ENCODE peak calls at places on chromosomes 12 and 14, in nine cellular contexts. R is transverse colon, J is A549, K is H1, S is sigmoid colon, I is ovary, C is HepG2, V is GM12878, D is esophagus muscularis mucosa. G is an unnamed sample.

GRCh38 chr14:80606347-80606772 is 335.2 kb downstream of the CEP128 start:
- DNase-seq in S (no peak), R (no peak), C (no peak), V (no peak), K (no peak), J (no peak), I (no peak), D (no peak), G (no peak)

GRCh38 chr12:55847033-55847432 is 4.3 kb upstream of the MMP19 start:
- DNase-seq in R (no peak), C (no peak), V (no peak), D (no peak), K (no peak), J (no peak), I (peak; percentile 40), S (peak; percentile 78), G (no peak)

GRCh38 chr12:82968644-82969339 is 282.1 kb downstream of the TMTC2 start:
- DNase-seq in C (no peak), S (no peak), K (no peak), D (no peak), J (no peak), I (no peak), V (no peak), R (no peak), G (no peak)

GRCh38 chr14:99735189-99736135 is 51.4 kb downstream of the CYP46A1 start:
- DNase-seq in R (peak; percentile 4), S (peak; percentile 55), C (no peak), D (no peak), K (no peak), J (no peak), V (no peak), I (no peak), G (peak; percentile 7)

GRCh38 chr12:2693204-2693860 is 101.4 kb upstream of the FKBP4 start:
- DNase-seq in J (no peak), C (no peak), S (no peak), I (no peak), V (no peak), R (no peak), D (peak; percentile 62), K (no peak), G (no peak)

GRCh38 chr12:106883421-106883820 is 72.3 kb upstream of the TMEM263 start:
- DNase-seq in R (no peak), V (no peak), D (no peak), J (no peak), S (no peak), K (no peak), I (no peak), C (no peak), G (no peak)

GRCh38 chr12:87381747-87382146 is 647.5 kb downstream of the C12orf50 start:
- DNase-seq in K (no peak), S (no peak), V (no peak), J (no peak), D (no peak), R (no peak), C (no peak), I (no peak), G (no peak)

GRCh38 chr12:57216931-57217871 is 607 bp downstream of the NXPH4 start:
- DNase-seq in S (no peak), J (peak; percentile 32), V (no peak), D (no peak), R (no peak), K (peak; percentile 66), C (no peak), I (no peak), G (no peak)

GRCh38 chr12:124852911-124853441 is 10.7 kb downstream of the SCARB1 start:
- DNase-seq in V (no peak), J (no peak), K (no peak), R (no peak), S (no peak), C (no peak), D (no peak), I (no peak), G (no peak)

GRCh38 chr14:31934767-31935266 is 142.3 kb upstream of the ARHGAP5 start:
- DNase-seq in I (peak; percentile 37), R (peak; percentile 67), K (no peak), J (peak; percentile 45), S (no peak), C (peak; percentile 90), V (no peak), D (no peak), G (no peak)
- TF ChIP-seq CTCF in I (no peak), R (peak; percentile 41), K (no peak), J (peak; percentile 78), S (no peak), C (peak; percentile 93), V (no peak), D (peak; percentile 55), G (peak; percentile 30)

DNA sequence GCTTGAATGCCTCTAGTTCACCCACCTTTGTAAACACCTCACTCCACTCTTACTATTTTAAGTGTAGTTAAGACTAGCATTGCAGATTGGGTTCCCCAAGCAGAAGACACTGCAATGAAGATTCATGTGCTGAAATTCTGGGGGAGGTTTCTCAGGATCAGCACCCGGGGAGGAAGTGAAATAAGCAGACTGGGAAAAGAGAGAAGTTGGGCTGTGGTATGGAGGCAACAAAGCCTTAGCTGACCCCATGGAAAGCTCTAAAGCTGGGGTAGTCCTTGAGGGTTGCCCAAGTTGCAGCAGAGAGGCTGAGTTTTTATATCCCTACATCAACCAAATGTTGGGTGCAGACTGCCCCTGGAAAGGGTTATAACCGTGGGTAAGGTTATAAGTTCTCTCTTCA is 23.9 kb upstream of the IGF1 start:
- DNase-seq in K (no peak), I (no peak), S (no peak), V (no peak), J (no peak), C (no peak), R (no peak), D (no peak), G (no peak)
- TF ChIP-seq EP300 in K (no peak), I (no peak), S (no peak), V (no peak), J (no peak), C (no peak), R (no peak), D (no peak), G (peak; percentile 50)

DNA sequence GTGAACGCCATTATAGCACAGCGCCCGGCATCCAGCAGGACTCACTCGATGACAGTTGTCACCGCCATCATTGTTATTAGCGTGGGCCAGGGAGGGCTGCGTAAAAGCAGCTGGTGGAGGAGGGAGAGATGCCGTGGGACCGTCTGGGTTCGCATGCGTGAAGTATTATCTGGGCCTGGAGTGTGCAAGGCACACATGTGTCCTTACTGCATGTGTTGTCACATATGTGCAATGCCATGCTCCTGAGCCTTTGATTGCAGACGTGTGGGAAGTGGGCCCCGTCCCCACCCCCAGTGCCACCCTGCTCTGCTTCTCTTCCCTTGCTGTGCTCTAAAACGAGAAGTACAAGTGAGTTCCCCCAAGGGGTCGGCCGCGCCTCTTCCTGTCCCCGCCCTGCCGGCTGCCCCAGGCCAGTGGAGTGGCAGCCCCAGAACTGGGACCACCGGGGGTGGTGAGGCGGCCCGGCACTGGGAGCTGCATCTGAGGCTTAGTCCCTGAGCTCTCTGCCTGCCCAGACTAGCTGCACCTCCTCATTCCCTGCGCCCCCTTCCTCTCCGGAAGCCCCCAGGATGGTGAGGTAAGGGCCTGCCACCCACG is at the start of gene PTPN6:
- DNase-seq in R (peak; percentile 74), S (peak; percentile 75), D (no peak), J (no peak), I (no peak), C (no peak), K (no peak), V (no peak), G (no peak)
- TF ChIP-seq POLR2A in R (peak; percentile 51), S (no peak), D (no peak), J (no peak), I (no peak), C (no peak), K (no peak), V (no peak), G (no peak)

GRCh38 chr12:132266370-132266769 is 63.0 kb downstream of the GALNT9 start:
- DNase-seq in D (no peak), C (no peak), S (no peak), I (no peak), J (no peak), V (no peak), R (no peak), K (no peak), G (no peak)
- TF ChIP-seq CTCF in D (no peak), C (no peak), S (no peak), I (no peak), J (no peak), V (no peak), R (no peak), K (no peak), G (no peak)

DNA sequence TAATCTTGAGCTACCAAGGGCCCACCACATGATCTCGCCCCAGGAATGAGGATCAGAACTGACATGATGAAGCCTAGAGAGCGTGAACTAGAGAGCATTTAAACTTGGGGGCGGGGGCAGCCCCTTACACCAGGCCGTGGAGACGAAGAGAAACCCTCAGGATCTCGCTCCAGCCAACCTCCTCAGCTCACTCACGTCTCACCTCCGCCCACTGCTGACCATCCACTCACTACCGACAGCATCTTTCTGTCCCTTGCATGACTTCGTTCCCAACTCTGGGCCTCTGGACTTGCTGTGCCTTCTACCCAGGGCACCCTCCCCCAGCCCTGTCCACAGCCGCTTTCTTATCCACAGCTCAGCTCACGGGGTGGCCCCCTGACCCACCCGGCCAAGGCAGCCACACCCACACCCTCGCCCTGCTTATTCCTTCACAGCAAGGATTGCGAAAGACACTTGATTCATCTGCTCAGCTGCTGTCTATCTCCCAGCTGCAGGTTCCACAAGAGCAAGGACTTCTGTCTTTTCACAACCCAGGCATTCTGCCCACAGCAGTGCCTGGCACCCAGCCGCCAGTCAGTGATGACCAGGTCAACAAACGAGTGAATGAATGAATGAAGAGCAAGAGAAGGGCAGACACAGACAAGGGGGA is 6.4 kb downstream of the STX2 start:
- DNase-seq in D (no peak), R (no peak), C (no peak), I (no peak), J (no peak), V (no peak), K (no peak), S (no peak), G (no peak)
- TF ChIP-seq EP300 in D (no peak), R (no peak), C (no peak), I (no peak), J (no peak), V (no peak), K (no peak), S (no peak), G (no peak)

G was measured in tibial nerve.